ENCODE peak calls at places on chromosomes 5 and 9, in eight cellular contexts. H, I, R, Q, P, J, B and W are unnamed samples.

GRCh38 chr5:54845567-54845941 is 139.8 kb downstream of the ESM1 start:
- DNase-seq in H (peak; percentile 56), I (no peak), R (no peak), Q (no peak), P (no peak), J (peak; percentile 18), B (no peak), W (peak; percentile 57)

GRCh38 chr5:45279109-45279508 is 417.1 kb downstream of the HCN1 start:
- DNase-seq in H (no peak), I (no peak), R (no peak), Q (no peak), P (no peak), J (no peak), B (no peak), W (no peak)

GRCh38 chr9:15576350-15577050 is 23.7 kb downstream of the CCDC171 start:
- DNase-seq in H (no peak), I (no peak), R (no peak), Q (no peak), P (no peak), J (peak; percentile 45), B (no peak), W (no peak)

GRCh38 chr9:12702160-12702758 is 9.1 kb downstream of the TYRP1 start:
- DNase-seq in H (peak; percentile 90), I (no peak), R (no peak), Q (no peak), P (no peak), J (peak; percentile 41), B (peak; percentile 33), W (no peak)

GRCh38 chr5:138212828-138213160 is 329 bp downstream of the CDC23 start:
- DNase-seq in H (peak; percentile 2), I (no peak), R (no peak), Q (no peak), P (no peak), J (no peak), B (no peak), W (peak; percentile 45)

GRCh38 chr5:73233053-73233460 is 60.1 kb downstream of the TMEM174 start:
- DNase-seq in H (no peak), I (no peak), R (no peak), Q (no peak), P (no peak), J (no peak), B (no peak), W (peak; percentile 58)

GRCh38 chr5:91028518-91028956 is 354.6 kb downstream of the ARRDC3 start:
- DNase-seq in H (no peak), I (no peak), R (no peak), Q (no peak), P (no peak), J (no peak), B (no peak), W (no peak)

GRCh38 chr9:93268551-93269314 is 84.8 kb downstream of the WNK2 start:
- DNase-seq in H (no peak), I (no peak), R (no peak), Q (peak; percentile 49), P (peak; percentile 5), J (no peak), B (peak; percentile 91), W (peak; percentile 64)

GRCh38 chr5:176774216-176775171 is 35.9 kb upstream of the UNC5A start:
- DNase-seq in H (no peak), I (no peak), R (no peak), Q (no peak), P (no peak), J (no peak), B (no peak), W (peak; percentile 62)

GRCh38 chr5:69048233-69048632 is 45.6 kb upstream of the SLC30A5 start:
- DNase-seq in H (no peak), I (no peak), R (no peak), Q (no peak), P (no peak), J (no peak), B (no peak), W (no peak)

GRCh38 chr5:157670662-157671591 is at the start of gene C5orf52:
- DNase-seq in H (peak; percentile 20), I (no peak), R (no peak), Q (peak; percentile 21), P (peak; percentile 23), J (no peak), B (no peak), W (peak; percentile 89)

GRCh38 chr9:33506626-33507370 is 17.3 kb upstream of the ANKRD18B start:
- DNase-seq in H (peak; percentile 96), I (no peak), R (no peak), Q (no peak), P (no peak), J (peak; percentile 99), B (no peak), W (peak; percentile 15)

GRCh38 chr9:97640290-97640689 is 6.7 kb downstream of the NCBP1 start:
- DNase-seq in H (peak; percentile 21), I (no peak), R (no peak), Q (no peak), P (no peak), J (no peak), B (peak; percentile 21), W (no peak)

GRCh38 chr5:64789457-64789856 is 20.7 kb downstream of the CWC27 start:
- DNase-seq in H (peak; percentile 79), I (no peak), R (no peak), Q (no peak), P (no peak), J (peak; percentile 27), B (no peak), W (no peak)

GRCh38 chr5:122195784-122196394 is 66.5 kb downstream of the ZNF474 start:
- DNase-seq in H (peak; percentile 74), I (no peak), R (no peak), Q (no peak), P (no peak), J (peak; percentile 39), B (peak; percentile 66), W (no peak)

GRCh38 chr9:2177121-2177520 is 162.0 kb downstream of the SMARCA2 start:
- DNase-seq in H (no peak), I (no peak), R (no peak), Q (no peak), P (no peak), J (no peak), B (no peak), W (no peak)

GRCh38 chr9:132042324-132042723 is 37.3 kb downstream of the MED27 start:
- DNase-seq in H (peak; percentile 92), I (no peak), R (no peak), Q (no peak), P (no peak), J (peak; percentile 86), B (no peak), W (peak; percentile 93)

GRCh38 chr5:110267714-110268113 is 458.8 kb downstream of the TMEM232 start:
- DNase-seq in H (no peak), I (no peak), R (no peak), Q (no peak), P (no peak), J (no peak), B (no peak), W (no peak)

GRCh38 chr5:155129513-155129880 is 115.9 kb downstream of the KIF4B start:
- DNase-seq in H (no peak), I (no peak), R (no peak), Q (no peak), P (no peak), J (no peak), B (no peak), W (no peak)

GRCh38 chr9:11871832-11872231 is 821.4 kb upstream of the TYRP1 start:
- DNase-seq in H (no peak), I (no peak), R (no peak), Q (no peak), P (no peak), J (no peak), B (peak; percentile 43), W (no peak)

GRCh38 chr5:176952531-176953193 is 53.5 kb upstream of the HK3 start:
- DNase-seq in H (no peak), I (no peak), R (no peak), Q (no peak), P (no peak), J (no peak), B (no peak), W (no peak)

GRCh38 chr9:93091453-93092081 is 4.5 kb upstream of the CARD19 start:
- DNase-seq in H (peak; percentile 87), I (no peak), R (no peak), Q (peak; percentile 74), P (no peak), J (peak; percentile 67), B (no peak), W (peak; percentile 92)

GRCh38 chr9:107504585-107505455 is 15.3 kb upstream of the KLF4 start:
- DNase-seq in H (peak; percentile 85), I (no peak), R (no peak), Q (no peak), P (no peak), J (peak; percentile 80), B (peak; percentile 58), W (peak; percentile 97)

GRCh38 chr9:129868033-129868395 is 32.8 kb downstream of the USP20 start:
- DNase-seq in H (no peak), I (no peak), R (no peak), Q (no peak), P (no peak), J (no peak), B (no peak), W (peak; percentile 57)